ENCODE peak calls at places on chromosomes 4 and X, in seven cellular contexts. D is ureter, X is spleen, F is T-helper 2 cell, E is esophagus squamous epithelium, J is NCI-H82, C is lower leg skin. M is an unnamed sample.

GRCh38 chrX:151694661-151695582 is at the start of gene PRRG3:
- DNase-seq in D (no peak), X (no peak), F (no peak), E (no peak), J (peak; percentile 45), C (peak; percentile 83), M (no peak)

GRCh38 chr4:129561886-129562285 is 465.9 kb downstream of the C4orf33 start:
- DNase-seq in D (no peak), X (no peak), F (no peak), E (no peak), J (no peak), C (no peak), M (no peak)

GRCh38 chr4:89245459-89245858 is 62.1 kb downstream of the GPRIN3 start:
- DNase-seq in D (no peak), X (no peak), F (no peak), E (no peak), J (peak; percentile 93), C (no peak), M (peak; percentile 93)

GRCh38 chrX:40468033-40468979 is 112.5 kb upstream of the ATP6AP2 start:
- DNase-seq in D (peak; percentile 60), X (no peak), F (no peak), E (no peak), J (peak; percentile 80), C (no peak), M (peak; percentile 82)

GRCh38 chrX:112798736-112799135 is 41.9 kb downstream of the AMOT start:
- DNase-seq in D (no peak), X (no peak), F (no peak), E (no peak), J (no peak), C (no peak), M (no peak)

GRCh38 chrX:155632424-155633100 is 19.8 kb upstream of the TMLHE start:
- DNase-seq in D (no peak), X (no peak), F (peak; percentile 4), E (no peak), J (no peak), C (no peak), M (no peak)

GRCh38 chrX:153556767-153557166 is 39.3 kb downstream of the ATP2B3 start:
- DNase-seq in D (no peak), X (no peak), F (no peak), E (no peak), J (peak; percentile 97), C (no peak), M (no peak)

GRCh38 chr4:52317981-52318380 is 266.9 kb downstream of the SPATA18 start:
- DNase-seq in D (no peak), X (no peak), F (no peak), E (no peak), J (no peak), C (no peak), M (peak; percentile 7)

GRCh38 chr4:182619659-182620058 is 297.5 kb downstream of the DCTD start:
- DNase-seq in D (no peak), X (no peak), F (no peak), E (no peak), J (no peak), C (no peak), M (no peak)

GRCh38 chr4:532588-533317 is 33.7 kb downstream of the PIGG start:
- DNase-seq in D (no peak), X (peak; percentile 47), F (no peak), E (no peak), J (no peak), C (peak; percentile 52), M (no peak)